ENCODE peak calls at places on chromosomes 16 and 17, in nine cellular contexts. One of them, this sample, is unnamed.

GRCh38 chr17:30332057-30332542 is 1.8 kb downstream of the TMIGD1 start:
- DNase-seq in upper lobe of left lung: no peak
- DNase-seq in GM12891: no peak
- DNase-seq in Karpas-422: peak
- DNase-seq in ELR: peak
- DNase-seq in non-pigmented ciliary epithelial cell: peak
- DNase-seq in adipocyte: peak
- DNase-seq in fibroblast of pulmonary artery: peak
- DNase-seq in heart right ventricle: no peak
- DNase-seq in this sample: no peak

GRCh38 chr16:86026916-86027315 is 128.0 kb downstream of the IRF8 start:
- DNase-seq in upper lobe of left lung: no peak
- DNase-seq in GM12891: no peak
- DNase-seq in Karpas-422: no peak
- DNase-seq in ELR: no peak
- DNase-seq in non-pigmented ciliary epithelial cell: no peak
- DNase-seq in adipocyte: no peak
- DNase-seq in fibroblast of pulmonary artery: no peak
- DNase-seq in heart right ventricle: no peak
- DNase-seq in this sample: no peak

GRCh38 chr17:57662644-57663308 is 82.3 kb downstream of the CCDC182 start:
- DNase-seq in upper lobe of left lung: peak
- DNase-seq in GM12891: peak
- DNase-seq in Karpas-422: peak
- DNase-seq in ELR: peak
- DNase-seq in non-pigmented ciliary epithelial cell: peak
- DNase-seq in adipocyte: peak
- DNase-seq in fibroblast of pulmonary artery: peak
- DNase-seq in heart right ventricle: peak
- DNase-seq in this sample: no peak

GRCh38 chr17:2102931-2103398 is 48.1 kb downstream of the HIC1 start:
- DNase-seq in upper lobe of left lung: no peak
- DNase-seq in GM12891: no peak
- DNase-seq in Karpas-422: no peak
- DNase-seq in ELR: peak
- DNase-seq in non-pigmented ciliary epithelial cell: no peak
- DNase-seq in adipocyte: peak
- DNase-seq in fibroblast of pulmonary artery: peak
- DNase-seq in heart right ventricle: no peak
- DNase-seq in this sample: no peak

GRCh38 chr17:32960815-32961214 is 30.8 kb upstream of the SPACA3 start:
- DNase-seq in upper lobe of left lung: no peak
- DNase-seq in GM12891: no peak
- DNase-seq in Karpas-422: no peak
- DNase-seq in ELR: peak
- DNase-seq in non-pigmented ciliary epithelial cell: no peak
- DNase-seq in adipocyte: no peak
- DNase-seq in fibroblast of pulmonary artery: peak
- DNase-seq in heart right ventricle: no peak
- DNase-seq in this sample: no peak

GRCh38 chr17:79850571-79851460 is 11.6 kb upstream of the CBX4 start:
- DNase-seq in upper lobe of left lung: no peak
- DNase-seq in GM12891: no peak
- DNase-seq in Karpas-422: no peak
- DNase-seq in ELR: peak
- DNase-seq in non-pigmented ciliary epithelial cell: no peak
- DNase-seq in adipocyte: peak
- DNase-seq in fibroblast of pulmonary artery: no peak
- DNase-seq in heart right ventricle: no peak
- DNase-seq in this sample: no peak

GRCh38 chr17:59963738-59964454 is 644 bp downstream of the RNFT1 start:
- DNase-seq in upper lobe of left lung: peak
- DNase-seq in GM12891: peak
- DNase-seq in Karpas-422: peak
- DNase-seq in ELR: peak
- DNase-seq in non-pigmented ciliary epithelial cell: peak
- DNase-seq in adipocyte: peak
- DNase-seq in fibroblast of pulmonary artery: peak
- DNase-seq in heart right ventricle: peak
- DNase-seq in this sample: peak

GRCh38 chr16:57535680-57536305 is 578 bp downstream of the CCDC102A start:
- DNase-seq in upper lobe of left lung: peak
- DNase-seq in GM12891: peak
- DNase-seq in Karpas-422: peak
- DNase-seq in ELR: peak
- DNase-seq in non-pigmented ciliary epithelial cell: peak
- DNase-seq in adipocyte: peak
- DNase-seq in fibroblast of pulmonary artery: peak
- DNase-seq in heart right ventricle: peak
- DNase-seq in this sample: peak

GRCh38 chr17:45648642-45649041 is 135.5 kb upstream of the CRHR1 start:
- DNase-seq in upper lobe of left lung: no peak
- DNase-seq in GM12891: no peak
- DNase-seq in Karpas-422: peak
- DNase-seq in ELR: no peak
- DNase-seq in non-pigmented ciliary epithelial cell: no peak
- DNase-seq in adipocyte: no peak
- DNase-seq in fibroblast of pulmonary artery: no peak
- DNase-seq in heart right ventricle: no peak
- DNase-seq in this sample: no peak

GRCh38 chr16:80804061-80804450 is 342 bp downstream of the CDYL2 start:
- DNase-seq in upper lobe of left lung: peak
- DNase-seq in GM12891: peak
- DNase-seq in Karpas-422: peak
- DNase-seq in ELR: peak
- DNase-seq in non-pigmented ciliary epithelial cell: no peak
- DNase-seq in adipocyte: peak
- DNase-seq in fibroblast of pulmonary artery: peak
- DNase-seq in heart right ventricle: peak
- DNase-seq in this sample: no peak

GRCh38 chr16:85529489-85530369 is 83.4 kb upstream of the GSE1 start:
- DNase-seq in upper lobe of left lung: no peak
- DNase-seq in GM12891: no peak
- DNase-seq in Karpas-422: no peak
- DNase-seq in ELR: no peak
- DNase-seq in non-pigmented ciliary epithelial cell: no peak
- DNase-seq in adipocyte: no peak
- DNase-seq in fibroblast of pulmonary artery: no peak
- DNase-seq in heart right ventricle: no peak
- DNase-seq in this sample: no peak

GRCh38 chr17:8520981-8521380 is 85.3 kb downstream of the NDEL1 start:
- DNase-seq in upper lobe of left lung: no peak
- DNase-seq in GM12891: no peak
- DNase-seq in Karpas-422: no peak
- DNase-seq in ELR: no peak
- DNase-seq in non-pigmented ciliary epithelial cell: no peak
- DNase-seq in adipocyte: no peak
- DNase-seq in fibroblast of pulmonary artery: no peak
- DNase-seq in heart right ventricle: no peak
- DNase-seq in this sample: no peak

GRCh38 chr17:39002991-39003715 is 36.0 kb upstream of the FBXO47 start:
- DNase-seq in upper lobe of left lung: peak
- DNase-seq in GM12891: no peak
- DNase-seq in Karpas-422: no peak
- DNase-seq in ELR: peak
- DNase-seq in non-pigmented ciliary epithelial cell: no peak
- DNase-seq in adipocyte: peak
- DNase-seq in fibroblast of pulmonary artery: peak
- DNase-seq in heart right ventricle: peak
- DNase-seq in this sample: no peak

GRCh38 chr16:66618588-66618987 is 14.1 kb downstream of the CMTM3 start:
- DNase-seq in upper lobe of left lung: no peak
- DNase-seq in GM12891: no peak
- DNase-seq in Karpas-422: no peak
- DNase-seq in ELR: peak
- DNase-seq in non-pigmented ciliary epithelial cell: peak
- DNase-seq in adipocyte: peak
- DNase-seq in fibroblast of pulmonary artery: peak
- DNase-seq in heart right ventricle: no peak
- DNase-seq in this sample: no peak

GRCh38 chr17:76993636-76994035 is 125.4 kb downstream of the MGAT5B start:
- DNase-seq in upper lobe of left lung: no peak
- DNase-seq in GM12891: no peak
- DNase-seq in Karpas-422: no peak
- DNase-seq in ELR: no peak
- DNase-seq in non-pigmented ciliary epithelial cell: no peak
- DNase-seq in adipocyte: no peak
- DNase-seq in fibroblast of pulmonary artery: no peak
- DNase-seq in heart right ventricle: no peak
- DNase-seq in this sample: no peak

GRCh38 chr17:58250344-58251011 is 12.1 kb downstream of the LPO start:
- DNase-seq in upper lobe of left lung: no peak
- DNase-seq in GM12891: no peak
- DNase-seq in Karpas-422: no peak
- DNase-seq in ELR: no peak
- DNase-seq in non-pigmented ciliary epithelial cell: no peak
- DNase-seq in adipocyte: no peak
- DNase-seq in fibroblast of pulmonary artery: no peak
- DNase-seq in heart right ventricle: no peak
- DNase-seq in this sample: no peak

GRCh38 chr17:4453821-4454591 is 20.3 kb downstream of the SPNS3 start:
- DNase-seq in upper lobe of left lung: no peak
- DNase-seq in GM12891: no peak
- DNase-seq in Karpas-422: no peak
- DNase-seq in ELR: no peak
- DNase-seq in non-pigmented ciliary epithelial cell: no peak
- DNase-seq in adipocyte: no peak
- DNase-seq in fibroblast of pulmonary artery: no peak
- DNase-seq in heart right ventricle: no peak
- DNase-seq in this sample: no peak

GRCh38 chr16:85449195-85449884 is 163.8 kb upstream of the GSE1 start:
- DNase-seq in upper lobe of left lung: no peak
- DNase-seq in GM12891: no peak
- DNase-seq in Karpas-422: no peak
- DNase-seq in ELR: no peak
- DNase-seq in non-pigmented ciliary epithelial cell: no peak
- DNase-seq in adipocyte: no peak
- DNase-seq in fibroblast of pulmonary artery: no peak
- DNase-seq in heart right ventricle: no peak
- DNase-seq in this sample: no peak

GRCh38 chr16:30356401-30357084 is 1.4 kb upstream of the CD2BP2 start:
- DNase-seq in upper lobe of left lung: no peak
- DNase-seq in GM12891: no peak
- DNase-seq in Karpas-422: no peak
- DNase-seq in ELR: no peak
- DNase-seq in non-pigmented ciliary epithelial cell: no peak
- DNase-seq in adipocyte: no peak
- DNase-seq in fibroblast of pulmonary artery: no peak
- DNase-seq in heart right ventricle: no peak
- DNase-seq in this sample: no peak